ENCODE peak calls at places on chromosomes 5 and 9, in seven cellular contexts. Z is aorta; U is naive thymus-derived CD4-positive, alpha-beta T cell; J is HCT116; V is pancreas; X is GM23248; P is endothelial cell of umbilical vein. R is an unnamed sample. For H3K9me3, the result is how much of the 10 kb centered on the place peaks cover.

GRCh38 chr5:95628933-95629332 is 9.0 kb downstream of the GPR150 start:
- DNase-seq in U (no peak), P (no peak), J (no peak), V (no peak), X (no peak), Z (no peak), R (no peak)

GRCh38 chr5:133121611-133122150 is 69.9 kb downstream of the HSPA4 start:
- DNase-seq in U (no peak), X (no peak), V (no peak), Z (no peak), J (no peak), P (no peak), R (no peak)

GRCh38 chr9:16866542-16866941 is 3.9 kb downstream of the BNC2 start:
- DNase-seq in Z (no peak), J (no peak), P (no peak), V (no peak), U (no peak), X (peak), R (no peak)

GRCh38 chr5:95113489-95113888 is 171.4 kb downstream of the MCTP1 start:
- DNase-seq in Z (no peak), U (no peak), V (no peak), X (peak), P (no peak), J (no peak), R (no peak)

GRCh38 chr9:105355810-105356209 is 92.0 kb upstream of the FSD1L start:
- DNase-seq in X (peak), V (no peak), J (no peak), U (peak), Z (no peak), P (no peak), R (no peak)

GRCh38 chr9:112233769-112234168 is 58.7 kb upstream of the SUSD1 start:
- DNase-seq in X (peak), J (no peak), U (no peak), Z (no peak), V (no peak), P (no peak), R (no peak)

GRCh38 chr5:36531401-36531800 is 75.0 kb upstream of the SLC1A3 start:
- DNase-seq in X (peak), P (no peak), V (no peak), Z (no peak), U (no peak), J (no peak), R (no peak)

GRCh38 chr5:72166070-72166979 is 59.0 kb downstream of the MAP1B start:
- DNase-seq in Z (peak), J (no peak), V (no peak), X (peak), P (peak), U (no peak), R (no peak)

GRCh38 chr9:108994695-108995094 is 18.6 kb downstream of the CTNNAL1 start:
- DNase-seq in X (no peak), U (no peak), J (no peak), P (peak), Z (no peak), V (no peak), R (no peak)

GRCh38 chr9:18710089-18710488 is 236.1 kb downstream of the ADAMTSL1 start:
- DNase-seq in X (peak), J (no peak), U (no peak), V (no peak), P (no peak), Z (no peak), R (no peak)

GRCh38 chr9:81083821-81084512 is 605.4 kb downstream of the TLE1 start:
- DNase-seq in J (no peak), U (no peak), X (peak), P (peak), V (no peak), Z (no peak), R (no peak)

GRCh38 chr5:135193213-135194125 is 159.4 kb upstream of the PITX1 start:
- DNase-seq in U (no peak), P (peak), X (peak), J (no peak), V (no peak), Z (no peak), R (no peak)

GRCh38 chr5:159456722-159457462 is 126.6 kb upstream of the IL12B start:
- DNase-seq in J (peak), X (peak), Z (no peak), V (no peak), U (no peak), P (no peak), R (no peak)

GRCh38 chr5:78490709-78491485 is 130.5 kb downstream of the SCAMP1 start:
- DNase-seq in U (no peak), P (peak), J (no peak), Z (no peak), V (no peak), X (no peak), R (no peak)

GRCh38 chr9:112173489-112174222 is 1.4 kb downstream of the SUSD1 start:
- DNase-seq in V (no peak), P (no peak), U (no peak), J (no peak), Z (no peak), X (no peak), R (no peak)

GRCh38 chr9:134286513-134287245 is 39.6 kb upstream of the RXRA start:
- DNase-seq in X (no peak), J (no peak), Z (peak), P (no peak), U (no peak), V (no peak), R (no peak)

GRCh38 chr5:107705390-107706014 is 34.8 kb upstream of the EFNA5 start:
- DNase-seq in Z (no peak), J (no peak), X (peak), V (no peak), U (no peak), P (peak), R (no peak)

GRCh38 chr5:37789991-37790390 is 49.9 kb downstream of the GDNF start:
- DNase-seq in P (no peak), J (no peak), V (no peak), X (peak), Z (no peak), U (no peak), R (no peak)

GRCh38 chr9:75170898-75171360 is 82.6 kb downstream of the OSTF1 start:
- DNase-seq in U (no peak), Z (no peak), J (no peak), X (no peak), P (no peak), V (no peak), R (no peak)

GRCh38 chr5:178797546-178798105 is 62.1 kb upstream of the ZNF354B start:
- DNase-seq in Z (no peak), X (no peak), U (no peak), P (no peak), J (no peak), V (no peak), R (no peak)

GRCh38 chr5:33441241-33441844 is 578 bp downstream of the TARS1 start:
- DNase-seq in J (peak), X (peak), V (no peak), Z (no peak), U (peak), P (no peak), R (peak)

GRCh38 chr5:9523090-9523813 is 22.6 kb downstream of the SEMA5A start:
- DNase-seq in Z (no peak), P (no peak), U (no peak), V (no peak), J (no peak), X (peak), R (no peak)

GRCh38 chr5:146862641-146863040 is 15.9 kb downstream of the PPP2R2B start:
- DNase-seq in P (no peak), U (no peak), V (no peak), X (no peak), J (no peak), Z (no peak), R (no peak)

GRCh38 chr9:36093384-36093783 is 43.1 kb upstream of the GLIPR2 start:
- DNase-seq in Z (no peak), U (no peak), V (no peak), X (no peak), J (no peak), P (no peak), R (no peak)

GRCh38 chr9:104138243-104138642 is 44.1 kb downstream of the SMC2 start:
- DNase-seq in V (no peak), Z (no peak), U (no peak), J (no peak), P (no peak), X (no peak), R (no peak)

GRCh38 chr5:67536892-67537291 is 340.3 kb upstream of the CD180 start:
- DNase-seq in P (peak), Z (no peak), V (no peak), J (no peak), X (no peak), U (no peak), R (no peak)

GRCh38 chr9:3527653-3527960 is 1.8 kb upstream of the RFX3 start:
- DNase-seq in V (no peak), U (peak), P (no peak), X (no peak), J (no peak), Z (no peak), R (no peak)

GRCh38 chr5:31226651-31227050 is 33.2 kb downstream of the CDH6 start:
- DNase-seq in P (no peak), X (no peak), U (no peak), Z (no peak), V (no peak), J (no peak), R (no peak)

GRCh38 chr9:111622626-111623025 is 8.5 kb upstream of the DNAJC25 start:
- DNase-seq in U (no peak), P (no peak), J (no peak), Z (no peak), V (no peak), X (peak), R (no peak)

GRCh38 chr9:117305454-117305853 is 109.4 kb downstream of the ASTN2 start:
- DNase-seq in U (no peak), V (no peak), P (no peak), J (no peak), X (no peak), Z (no peak), R (no peak)

DNA sequence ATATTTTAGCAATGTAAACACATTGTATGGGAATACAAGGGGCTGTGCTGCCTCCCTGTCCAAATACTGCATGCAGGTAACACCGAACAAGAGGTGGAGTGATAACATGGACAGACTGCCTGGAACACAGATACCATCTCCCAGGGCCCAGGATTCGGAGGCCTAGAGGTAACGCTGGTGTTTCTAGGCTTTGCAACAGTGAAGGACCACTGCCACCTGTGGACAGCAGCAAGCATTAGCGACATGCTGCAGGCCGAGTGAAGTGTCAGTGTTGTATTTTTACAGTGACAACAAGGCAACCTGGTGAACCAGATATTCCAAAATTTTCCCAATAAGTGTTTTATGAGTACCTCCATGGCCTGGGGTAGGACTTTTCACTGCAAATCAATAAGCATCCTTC is 379.2 kb downstream of the DMRT2 start:
- DNase-seq in V (no peak), Z (no peak), P (no peak), U (no peak), J (no peak), X (peak), R (no peak)
- H3K9me3 ChIP-seq in V (under half), Z (under half), P (under half), U (under half), J (under half), X (under half), R (under half)

GRCh38 chr9:94081435-94081834 is 2.8 kb upstream of the PTPDC1 start:
- DNase-seq in Z (no peak), J (no peak), P (no peak), U (no peak), X (no peak), V (no peak), R (no peak)

GRCh38 chr9:94076557-94076956 is 7.7 kb upstream of the PTPDC1 start:
- DNase-seq in U (no peak), J (no peak), X (no peak), Z (no peak), V (no peak), P (no peak), R (no peak)

GRCh38 chr9:94079236-94079635 is 5.0 kb upstream of the PTPDC1 start:
- DNase-seq in Z (no peak), J (no peak), X (no peak), V (no peak), P (no peak), U (no peak), R (no peak)

GRCh38 chr9:94081864-94082468 is 2.3 kb upstream of the PTPDC1 start:
- DNase-seq in U (no peak), J (no peak), X (no peak), P (no peak), Z (no peak), V (no peak), R (no peak)

GRCh38 chr9:94078086-94078485 is 6.2 kb upstream of the PTPDC1 start:
- DNase-seq in X (no peak), J (no peak), V (no peak), U (no peak), P (no peak), Z (no peak), R (no peak)
- H3K4me3 ChIP-seq in X (no peak), J (no peak), V (no peak), U (no peak), P (no peak), Z (no peak), R (no peak)

DNA sequence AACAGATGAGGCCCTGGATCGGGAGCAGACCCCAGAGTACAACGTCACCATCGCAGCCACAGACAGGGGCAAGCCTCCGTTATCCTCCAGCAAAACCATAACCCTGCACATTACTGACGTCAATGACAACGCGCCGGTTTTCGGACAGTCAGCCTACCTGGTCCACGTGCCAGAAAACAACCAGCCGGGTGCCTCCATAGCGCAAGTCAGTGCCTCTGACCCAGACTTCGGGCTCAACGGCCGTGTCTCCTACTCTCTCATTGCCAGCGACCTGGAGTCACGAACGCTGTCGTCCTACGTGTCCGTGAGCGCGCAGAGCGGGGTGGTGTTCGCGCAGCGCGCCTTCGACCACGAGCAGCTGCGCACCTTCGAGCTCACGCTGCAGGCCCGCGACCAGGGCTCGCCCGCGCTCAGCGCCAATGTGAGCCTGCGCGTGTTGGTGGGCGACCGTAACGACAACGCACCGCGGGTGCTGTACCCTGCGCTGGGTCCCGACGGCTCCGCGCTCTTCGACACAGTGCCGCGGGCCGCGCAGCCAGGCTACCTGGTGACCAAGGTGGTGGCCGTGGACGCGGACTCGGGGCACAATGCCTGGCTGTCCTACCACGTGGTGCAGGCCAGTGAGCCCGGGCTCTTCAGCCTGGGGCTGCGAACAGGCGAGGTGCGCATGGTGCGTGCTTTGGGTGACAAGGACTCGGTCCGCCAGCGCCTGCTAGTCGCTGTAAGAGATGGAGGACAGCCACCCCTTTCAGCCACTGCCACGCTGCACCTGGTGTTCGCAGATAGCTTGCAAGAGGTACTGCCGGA is 1.6 kb upstream of the PCDHGA11 start:
- DNase-seq in U (no peak), J (no peak), V (no peak), Z (no peak), X (no peak), P (no peak), R (no peak)
- H3K9me3 ChIP-seq in U (under half), J (under half), V (under half), Z (under half), X (under half), P (under half), R (under half)

GRCh38 chr5:109378095-109378494 is 31.7 kb downstream of the PJA2 start:
- DNase-seq in V (no peak), P (no peak), X (no peak), Z (no peak), U (no peak), J (no peak), R (no peak)
- H3K4me3 ChIP-seq in V (no peak), P (no peak), X (no peak), Z (no peak), U (no peak), J (no peak), R (no peak)

DNA sequence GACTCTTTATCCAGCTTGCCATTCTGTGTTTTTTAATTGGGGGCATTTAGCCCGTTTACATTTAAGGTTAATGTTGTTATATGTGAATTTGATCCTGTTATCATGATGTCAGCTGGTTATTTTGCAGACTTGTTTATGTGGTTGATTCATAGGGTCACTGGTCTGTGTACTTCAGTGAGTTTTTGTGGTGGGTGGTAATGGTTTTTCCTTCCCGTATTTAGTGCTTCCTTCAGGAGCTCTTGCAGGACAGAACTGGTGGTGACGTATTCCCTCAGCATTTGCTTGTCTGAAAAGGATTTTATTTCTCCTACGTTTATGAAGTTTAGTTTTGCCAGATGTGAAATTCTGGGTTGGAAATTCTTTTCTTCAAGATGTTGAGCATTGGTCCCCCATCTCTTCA is 381.1 kb downstream of the MAN2A1 start:
- DNase-seq in J (no peak), X (no peak), Z (no peak), P (no peak), U (no peak), V (no peak), R (no peak)
- H3K9me3 ChIP-seq in J (under half), X (under half), Z (under half), P (under half), U (under half), V (under half), R (under half)

DNA sequence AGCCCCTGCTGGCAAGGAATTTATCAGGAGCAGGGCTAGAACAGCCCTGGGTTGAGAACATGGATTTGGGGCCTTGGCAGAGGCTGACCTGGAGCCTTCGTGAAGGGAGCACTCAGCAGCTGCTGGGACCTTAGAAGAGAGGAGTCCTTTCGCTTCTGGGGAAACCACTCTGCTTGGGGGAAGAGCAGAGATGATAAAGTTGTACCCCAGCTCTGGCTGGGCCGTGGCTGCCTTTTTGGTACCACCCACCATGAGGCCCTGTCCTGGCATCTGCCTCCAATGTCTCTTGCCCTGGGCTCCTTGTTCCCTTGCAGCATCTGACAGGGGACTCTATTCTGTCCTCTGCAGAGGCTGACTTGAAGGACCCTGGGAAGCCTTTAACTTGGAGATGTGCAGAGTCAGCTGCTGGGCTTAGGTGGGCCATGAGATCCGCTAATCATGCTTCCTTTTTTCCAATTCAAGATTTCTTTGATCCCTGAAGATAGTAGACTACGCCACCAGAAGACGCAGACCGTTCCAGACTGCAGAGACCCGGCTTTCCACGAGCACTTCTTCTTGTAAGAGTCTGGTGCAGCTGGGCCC is 20.2 kb downstream of the RGS3 start:
- DNase-seq in J (no peak), U (no peak), P (no peak), V (no peak), Z (no peak), X (no peak), R (no peak)
- H3K4me3 ChIP-seq in J (no peak), U (no peak), P (no peak), V (no peak), Z (no peak), X (no peak), R (no peak)

GRCh38 chr9:137535120-137535428 is 15.1 kb downstream of the PNPLA7 start:
- DNase-seq in U (no peak), Z (no peak), X (no peak), V (no peak), P (no peak), J (no peak), R (no peak)

GRCh38 chr9:137538058-137538457 is 12.1 kb downstream of the PNPLA7 start:
- DNase-seq in V (peak), P (no peak), Z (no peak), J (no peak), U (no peak), X (no peak), R (no peak)

GRCh38 chr9:137531099-137531765 is 19.0 kb downstream of the PNPLA7 start:
- DNase-seq in U (no peak), X (no peak), V (peak), J (no peak), P (no peak), Z (no peak), R (no peak)

DNA sequence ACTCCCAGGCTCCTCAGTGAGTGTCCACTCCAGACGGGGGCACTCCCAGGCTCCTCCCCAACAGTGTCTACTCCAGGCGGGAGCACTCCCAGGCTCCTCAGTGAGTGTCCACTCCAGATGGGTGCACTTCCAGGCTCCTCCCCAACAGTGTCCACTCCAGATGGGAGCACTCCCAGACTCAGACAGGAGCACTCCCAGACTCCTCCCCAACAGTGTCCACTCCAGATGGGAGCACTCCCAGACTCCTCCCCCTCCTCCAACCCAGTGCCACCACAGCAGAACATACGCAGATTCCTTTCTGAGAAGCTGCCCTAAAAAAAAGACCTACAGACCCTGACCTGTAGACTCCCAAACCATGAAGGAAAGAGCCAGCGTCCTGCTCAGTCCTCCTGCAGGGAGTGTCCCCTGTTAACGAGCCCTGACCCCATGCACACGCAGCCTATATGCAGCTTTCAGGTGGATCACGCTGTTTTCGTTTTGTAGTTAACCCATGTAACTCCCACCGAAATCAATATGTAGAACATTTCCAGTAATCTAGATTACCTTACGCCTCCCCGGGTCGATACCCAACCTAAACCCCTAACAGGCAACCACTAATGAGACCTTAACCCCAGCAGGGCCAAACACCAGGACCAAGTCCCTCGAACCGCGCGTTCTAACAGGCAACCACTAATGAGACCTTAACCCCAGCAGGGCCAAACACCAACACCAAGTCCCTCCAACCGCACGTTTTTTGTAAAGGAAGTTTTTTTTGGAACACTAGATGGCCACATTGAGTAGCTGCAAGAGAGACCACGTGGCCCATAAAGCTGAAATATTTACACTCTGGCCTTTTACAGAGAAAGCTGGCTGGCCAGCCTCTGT is 15.7 kb downstream of the PNPLA7 start:
- DNase-seq in X (peak), Z (no peak), P (peak), V (peak), J (peak), U (peak), R (no peak)
- H3K9me3 ChIP-seq in X (under half), Z (under half), P (under half), V (under half), J (under half), U (under half), R (under half)

R was measured in CD8-positive, alpha-beta T cell.